ENCODE peak calls at places on chromosomes 16 and 17, in seven cellular contexts. A, X, R, D, V, H and E are unnamed samples.

GRCh38 chr16:77234611-77235010 is 35.4 kb downstream of the SYCE1L start:
- DNase-seq in A (peak), X (peak), R (no peak), D (no peak), V (no peak), H (peak), E (no peak)

GRCh38 chr16:64428463-64428862 is 693.4 kb downstream of the CDH11 start:
- DNase-seq in A (peak), X (no peak), R (no peak), D (no peak), V (no peak), H (peak), E (peak)

GRCh38 chr16:24534634-24535033 is 4.7 kb upstream of the RBBP6 start:
- DNase-seq in A (no peak), X (no peak), R (no peak), D (no peak), V (no peak), H (no peak), E (no peak)

GRCh38 chr17:77916771-77917481 is 41.6 kb upstream of the TNRC6C start:
- DNase-seq in A (no peak), X (no peak), R (peak), D (no peak), V (no peak), H (no peak), E (no peak)

GRCh38 chr16:30535106-30535776 is 583 bp upstream of the ZNF747 start:
- DNase-seq in A (no peak), X (no peak), R (no peak), D (no peak), V (no peak), H (peak), E (no peak)

GRCh38 chr16:12002447-12003006 is 26.0 kb downstream of the SNX29 start:
- DNase-seq in A (peak), X (no peak), R (no peak), D (peak), V (no peak), H (peak), E (peak)

GRCh38 chr17:21204923-21205322 is 9.0 kb downstream of the TMEM11 start:
- DNase-seq in A (no peak), X (no peak), R (no peak), D (no peak), V (no peak), H (no peak), E (no peak)

GRCh38 chr17:72063756-72064461 is 56.9 kb upstream of the SOX9 start:
- DNase-seq in A (no peak), X (no peak), R (no peak), D (no peak), V (no peak), H (no peak), E (no peak)

GRCh38 chr16:87363771-87364476 is 19.7 kb downstream of the FBXO31 start:
- DNase-seq in A (peak), X (no peak), R (peak), D (peak), V (peak), H (peak), E (no peak)

GRCh38 chr16:89198417-89199240 is 1.7 kb downstream of the SLC22A31 start:
- DNase-seq in A (no peak), X (no peak), R (no peak), D (no peak), V (peak), H (no peak), E (no peak)

GRCh38 chr16:72939247-72939646 is 108.7 kb downstream of the ZFHX3 start:
- DNase-seq in A (peak), X (no peak), R (no peak), D (peak), V (no peak), H (peak), E (peak)

GRCh38 chr17:80449930-80450576 is 26.4 kb downstream of the NPTX1 start:
- DNase-seq in A (no peak), X (no peak), R (no peak), D (no peak), V (no peak), H (no peak), E (no peak)

GRCh38 chr16:1559446-1559975 is 26.0 kb downstream of the TMEM204 start:
- DNase-seq in A (no peak), X (no peak), R (no peak), D (no peak), V (no peak), H (no peak), E (no peak)

GRCh38 chr16:83160609-83161008 is 533.8 kb downstream of the CDH13 start:
- DNase-seq in A (no peak), X (no peak), R (no peak), D (no peak), V (no peak), H (no peak), E (no peak)

GRCh38 chr16:59192551-59193199 is 458.6 kb upstream of the GOT2 start:
- DNase-seq in A (no peak), X (no peak), R (no peak), D (peak), V (no peak), H (no peak), E (peak)

GRCh38 chr16:27430512-27430911 is 28.5 kb downstream of the IL21R start:
- DNase-seq in A (no peak), X (peak), R (no peak), D (no peak), V (no peak), H (no peak), E (no peak)

GRCh38 chr17:31249742-31250141 is 47.3 kb downstream of the OMG start:
- DNase-seq in A (no peak), X (no peak), R (no peak), D (no peak), V (no peak), H (no peak), E (no peak)

GRCh38 chr17:46817901-46818209 is 637 bp downstream of the WNT3 start:
- DNase-seq in A (no peak), X (no peak), R (no peak), D (no peak), V (no peak), H (no peak), E (no peak)

GRCh38 chr16:50334106-50334975 is 34.4 kb downstream of the BRD7 start:
- DNase-seq in A (peak), X (no peak), R (no peak), D (no peak), V (no peak), H (no peak), E (no peak)

GRCh38 chr16:24497405-24497804 is 42.0 kb upstream of the RBBP6 start:
- DNase-seq in A (peak), X (no peak), R (no peak), D (no peak), V (no peak), H (peak), E (peak)

GRCh38 chr17:58332720-58333395 is 4.3 kb upstream of the TSPOAP1 start:
- DNase-seq in A (no peak), X (no peak), R (no peak), D (no peak), V (peak), H (no peak), E (no peak)

GRCh38 chr17:47315451-47316266 is 8.1 kb upstream of the EFCAB13 start:
- DNase-seq in A (peak), X (no peak), R (peak), D (peak), V (no peak), H (peak), E (peak)

GRCh38 chr17:37413875-37414519 is 7.3 kb downstream of the TADA2A start:
- DNase-seq in A (no peak), X (no peak), R (no peak), D (no peak), V (no peak), H (no peak), E (no peak)

GRCh38 chr16:4402439-4403132 is 13.8 kb downstream of the CORO7 start:
- DNase-seq in A (peak), X (peak), R (peak), D (peak), V (peak), H (peak), E (peak)

GRCh38 chr17:82959242-82959930 is 119.6 kb upstream of the ZNF750 start:
- DNase-seq in A (no peak), X (peak), R (no peak), D (no peak), V (no peak), H (no peak), E (no peak)

GRCh38 chr17:21357696-21358095 is 18.5 kb upstream of the KCNJ12 start:
- DNase-seq in A (no peak), X (no peak), R (no peak), D (no peak), V (peak), H (no peak), E (no peak)

GRCh38 chr17:82244413-82245140 is 15.7 kb downstream of the SLC16A3 start:
- DNase-seq in A (peak), X (no peak), R (no peak), D (no peak), V (peak), H (peak), E (peak)

GRCh38 chr17:61476476-61477203 is 24.4 kb downstream of the TBX4 start:
- DNase-seq in A (peak), X (peak), R (no peak), D (no peak), V (no peak), H (no peak), E (no peak)

GRCh38 chr17:1298616-1299015 is 19.2 kb downstream of the TRARG1 start:
- DNase-seq in A (no peak), X (no peak), R (no peak), D (no peak), V (no peak), H (no peak), E (no peak)

GRCh38 chr17:2090804-2091534 is 36.1 kb downstream of the HIC1 start:
- DNase-seq in A (peak), X (no peak), R (peak), D (peak), V (no peak), H (peak), E (peak)

GRCh38 chr17:559699-560378 is 154.8 kb downstream of the VPS53 start:
- DNase-seq in A (peak), X (no peak), R (peak), D (peak), V (no peak), H (peak), E (peak)

GRCh38 chr17:48460055-48460454 is 30.0 kb upstream of the SKAP1 start:
- DNase-seq in A (no peak), X (no peak), R (no peak), D (no peak), V (no peak), H (no peak), E (no peak)

GRCh38 chr17:1754430-1755112 is 7.3 kb upstream of the SERPINF1 start:
- DNase-seq in A (no peak), X (no peak), R (no peak), D (no peak), V (no peak), H (no peak), E (no peak)

GRCh38 chr17:45073414-45074070 is 12.4 kb downstream of the NMT1 start:
- DNase-seq in A (peak), X (no peak), R (no peak), D (no peak), V (no peak), H (peak), E (peak)

GRCh38 chr16:24645739-24646645 is 83.5 kb upstream of the TNRC6A start:
- DNase-seq in A (peak), X (peak), R (peak), D (no peak), V (no peak), H (peak), E (peak)

GRCh38 chr16:4327782-4328579 is 12.1 kb downstream of the GLIS2 start:
- DNase-seq in A (peak), X (peak), R (peak), D (peak), V (peak), H (peak), E (peak)

GRCh38 chr16:29922986-29923501 is 3.0 kb downstream of the KCTD13 start:
- DNase-seq in A (no peak), X (peak), R (no peak), D (no peak), V (no peak), H (no peak), E (no peak)

GRCh38 chr16:80369559-80369958 is 171.2 kb upstream of the DYNLRB2 start:
- DNase-seq in A (peak), X (no peak), R (peak), D (peak), V (no peak), H (peak), E (peak)
- TF ChIP-seq CTCF in A (peak), X (no peak), R (no peak), D (no peak), V (peak), H (peak), E (peak)

GRCh38 chr17:62596662-62597061 is 30.8 kb upstream of the MRC2 start:
- DNase-seq in A (no peak), X (no peak), R (no peak), D (no peak), V (no peak), H (no peak), E (no peak)

GRCh38 chr17:62595484-62595883 is 32.0 kb upstream of the MRC2 start:
- DNase-seq in A (no peak), X (no peak), R (no peak), D (no peak), V (no peak), H (no peak), E (no peak)

GRCh38 chr17:62597920-62598319 is 29.6 kb upstream of the MRC2 start:
- DNase-seq in A (peak), X (no peak), R (no peak), D (no peak), V (no peak), H (peak), E (peak)

GRCh38 chr17:62599964-62600657 is 27.4 kb upstream of the MRC2 start:
- DNase-seq in A (no peak), X (no peak), R (no peak), D (no peak), V (no peak), H (no peak), E (no peak)

GRCh38 chr17:62597150-62597549 is 30.3 kb upstream of the MRC2 start:
- DNase-seq in A (no peak), X (no peak), R (no peak), D (no peak), V (no peak), H (no peak), E (no peak)
- H3K4me3 ChIP-seq in A (no peak), X (no peak), R (no peak), D (no peak), V (no peak), H (no peak), E (no peak)

DNA sequence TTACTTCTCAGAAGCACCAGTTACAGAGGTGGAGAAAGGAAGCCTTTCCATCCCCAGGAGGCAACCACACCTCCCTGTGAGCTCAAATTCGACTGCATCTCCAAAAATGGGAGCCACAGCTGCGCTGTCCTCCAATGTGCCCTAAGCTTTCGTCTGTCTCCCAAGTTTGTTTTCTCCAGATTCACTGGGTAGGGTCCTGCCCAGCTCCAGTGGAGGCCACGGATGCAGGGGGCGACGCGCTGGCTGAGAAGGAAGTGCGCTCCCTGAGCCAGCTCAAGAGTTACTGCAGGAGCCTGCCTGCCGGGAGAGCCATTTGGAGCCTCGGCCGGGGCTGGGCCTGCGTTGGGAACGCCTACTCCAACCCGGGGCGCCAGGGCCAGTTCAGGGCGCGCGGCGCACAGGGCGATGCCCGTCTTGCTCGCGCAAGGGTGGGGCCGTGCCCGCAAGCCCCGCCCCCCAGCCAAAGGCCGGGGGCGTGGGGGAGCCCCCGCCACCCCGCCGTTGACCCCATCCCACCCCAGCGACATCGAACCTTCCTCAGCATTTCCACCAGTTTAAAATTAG is 19.5 kb downstream of the SIAH1 start:
- DNase-seq in A (peak), X (peak), R (peak), D (peak), V (peak), H (peak), E (peak)
- TF ChIP-seq CTCF in A (peak), X (no peak), R (no peak), D (no peak), V (peak), H (peak), E (no peak)

GRCh38 chr17:50177476-50177875 is 11.7 kb downstream of the SGCA start:
- DNase-seq in A (no peak), X (no peak), R (no peak), D (no peak), V (no peak), H (no peak), E (no peak)

GRCh38 chr17:50176559-50177471 is 11.0 kb downstream of the SGCA start:
- DNase-seq in A (peak), X (no peak), R (no peak), D (no peak), V (peak), H (peak), E (no peak)

GRCh38 chr17:50180593-50180992 is 14.8 kb downstream of the SGCA start:
- DNase-seq in A (no peak), X (no peak), R (no peak), D (no peak), V (no peak), H (no peak), E (no peak)

GRCh38 chr17:50180066-50180465 is 14.3 kb downstream of the SGCA start:
- DNase-seq in A (no peak), X (no peak), R (no peak), D (no peak), V (peak), H (no peak), E (no peak)

GRCh38 chr17:50177983-50178834 is 12.4 kb downstream of the SGCA start:
- DNase-seq in A (peak), X (no peak), R (peak), D (peak), V (peak), H (peak), E (peak)
- H3K4me3 ChIP-seq in A (no peak), X (no peak), R (no peak), D (peak), V (peak), H (no peak), E (no peak)

GRCh38 chr17:68355093-68355492 is 63.8 kb downstream of the ARSG start:
- DNase-seq in A (peak), X (no peak), R (no peak), D (no peak), V (no peak), H (peak), E (peak)

GRCh38 chr17:68349157-68349556 is 57.9 kb downstream of the ARSG start:
- DNase-seq in A (peak), X (no peak), R (no peak), D (no peak), V (no peak), H (no peak), E (no peak)

GRCh38 chr17:68353121-68353521 is 61.8 kb downstream of the ARSG start:
- DNase-seq in A (peak), X (no peak), R (no peak), D (no peak), V (no peak), H (no peak), E (no peak)

GRCh38 chr17:68352041-68352440 is 60.7 kb downstream of the ARSG start:
- DNase-seq in A (peak), X (no peak), R (no peak), D (no peak), V (no peak), H (no peak), E (no peak)

DNA sequence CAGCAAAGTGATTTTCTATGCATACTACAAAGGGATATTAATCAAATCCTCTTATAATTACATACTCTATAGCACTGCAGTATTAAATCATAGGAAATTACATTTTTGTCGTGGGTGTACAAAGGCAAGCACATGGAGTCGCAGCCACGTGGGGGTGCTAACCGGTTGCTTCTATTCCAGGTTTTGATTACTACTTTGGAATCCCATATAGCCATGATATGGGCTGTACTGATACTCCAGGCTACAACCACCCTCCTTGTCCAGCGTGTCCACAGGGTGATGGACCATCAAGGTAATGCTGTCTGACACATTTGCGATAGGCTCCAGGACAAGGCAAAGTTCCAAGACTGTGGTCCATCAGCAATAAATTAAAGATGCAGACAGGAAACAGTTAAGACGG is 60.1 kb downstream of the ARSG start:
- DNase-seq in A (peak), X (no peak), R (no peak), D (no peak), V (no peak), H (peak), E (peak)
- TF ChIP-seq CTCF in A (peak), X (no peak), R (no peak), D (no peak), V (peak), H (peak), E (peak)

GRCh38 chr17:40307001-40307690 is 1.8 kb upstream of the RARA start:
- DNase-seq in A (peak), X (peak), R (no peak), D (no peak), V (no peak), H (peak), E (no peak)
- H3K4me3 ChIP-seq in A (peak), X (no peak), R (no peak), D (no peak), V (no peak), H (no peak), E (no peak)

GRCh38 chr16:10202650-10203049 is 20.4 kb upstream of the GRIN2A start:
- DNase-seq in A (no peak), X (no peak), R (no peak), D (no peak), V (no peak), H (no peak), E (no peak)
- TF ChIP-seq CTCF in A (no peak), X (no peak), R (no peak), D (no peak), V (no peak), H (no peak), E (no peak)

GRCh38 chr16:57537596-57538234 is 1.3 kb upstream of the CCDC102A start:
- DNase-seq in A (no peak), X (peak), R (no peak), D (peak), V (no peak), H (no peak), E (no peak)
- H3K4me3 ChIP-seq in A (no peak), X (no peak), R (no peak), D (no peak), V (no peak), H (no peak), E (no peak)